ENCODE peak calls at places on chromosomes 4 and X, in seven cellular contexts. D, S, H, C, G, R and Y are unnamed samples.

GRCh38 chrX:2360731-2361130 is 140.0 kb downstream of the DHRSX start:
- DNase-seq in R (no peak), H (no peak), D (no peak), C (no peak), G (peak; percentile 13), S (peak; percentile 43), Y (no peak)

GRCh38 chr4:169621754-169622481 is 1.5 kb downstream of the CLCN3 start:
- DNase-seq in H (peak; percentile 78), S (peak; percentile 64), G (no peak), C (peak; percentile 67), R (no peak), D (no peak), Y (peak; percentile 71)

GRCh38 chrX:129654652-129655546 is at the start of gene APLN:
- DNase-seq in C (peak; percentile 26), G (peak; percentile 22), H (peak; percentile 6), R (no peak), S (peak; percentile 48), D (no peak), Y (no peak)

GRCh38 chrX:69317721-69318120 is 152.5 kb upstream of the PJA1 start:
- DNase-seq in D (no peak), H (no peak), C (no peak), S (no peak), R (no peak), G (no peak), Y (no peak)

GRCh38 chr4:100348472-100348871 is 158.2 kb upstream of the DDIT4L start:
- DNase-seq in S (peak; percentile 91), H (no peak), R (no peak), C (peak; percentile 22), G (no peak), D (no peak), Y (no peak)

GRCh38 chrX:39975094-39975865 is 122.5 kb downstream of the BCOR start:
- DNase-seq in D (no peak), H (no peak), S (no peak), C (no peak), G (no peak), R (no peak), Y (no peak)

GRCh38 chr4:96260071-96260682 is 420.3 kb downstream of the PDHA2 start:
- DNase-seq in C (no peak), R (no peak), H (no peak), D (no peak), S (no peak), G (no peak), Y (no peak)

GRCh38 chr4:53514509-53514908 is 76.8 kb downstream of the LNX1 start:
- DNase-seq in D (no peak), H (no peak), R (no peak), S (no peak), G (no peak), C (no peak), Y (no peak)

GRCh38 chr4:13088726-13089658 is 395.1 kb downstream of the RAB28 start:
- DNase-seq in D (no peak), H (no peak), S (peak; percentile 2), G (no peak), C (peak; percentile 3), R (no peak), Y (no peak)

GRCh38 chr4:79578613-79579012 is 170.6 kb upstream of the GK2 start:
- DNase-seq in G (no peak), D (no peak), R (no peak), H (no peak), C (no peak), S (no peak), Y (no peak)

GRCh38 chrX:38465686-38466085 is 95.7 kb upstream of the TSPAN7 start:
- DNase-seq in D (no peak), H (no peak), R (no peak), G (no peak), S (no peak), C (no peak), Y (no peak)

GRCh38 chrX:136185409-136186022 is 38.2 kb downstream of the FHL1 start:
- DNase-seq in S (peak; percentile 53), C (peak; percentile 60), D (no peak), G (no peak), R (no peak), H (no peak), Y (no peak)

GRCh38 chrX:39528161-39528560 is 569.6 kb downstream of the BCOR start:
- DNase-seq in S (no peak), D (no peak), G (no peak), R (no peak), H (no peak), C (no peak), Y (no peak)

GRCh38 chrX:119488749-119489148 is 20.5 kb downstream of the SLC25A5 start:
- DNase-seq in R (no peak), H (peak; percentile 39), D (no peak), C (peak; percentile 53), G (peak; percentile 70), S (peak; percentile 69), Y (no peak)

GRCh38 chr4:14529653-14530052 is 472.6 kb upstream of the CPEB2 start:
- DNase-seq in C (no peak), R (no peak), G (no peak), H (no peak), D (no peak), S (peak; percentile 20), Y (no peak)

GRCh38 chrX:86148024-86148511 is at the start of gene DACH2:
- DNase-seq in S (peak; percentile 65), H (peak; percentile 77), G (peak; percentile 77), R (peak; percentile 69), D (peak; percentile 3), C (peak; percentile 33), Y (no peak)

GRCh38 chr4:118898684-118899138 is 10.1 kb downstream of the SYNPO2 start:
- DNase-seq in G (no peak), D (no peak), C (peak; percentile 47), S (no peak), H (no peak), R (no peak), Y (no peak)

GRCh38 chr4:149371021-149371420 is 444.6 kb downstream of the IQCM start:
- DNase-seq in R (no peak), D (no peak), H (peak; percentile 58), S (peak; percentile 81), C (peak; percentile 79), G (no peak), Y (peak; percentile 42)

GRCh38 chr4:7980036-7980435 is 40.4 kb upstream of the AFAP1 start:
- DNase-seq in H (no peak), S (no peak), C (no peak), R (no peak), G (no peak), D (no peak), Y (no peak)

GRCh38 chr4:147948336-147948735 is 216.4 kb downstream of the ARHGAP10 start:
- DNase-seq in S (no peak), D (no peak), R (no peak), H (no peak), C (no peak), G (no peak), Y (no peak)

GRCh38 chr4:126269106-126269505 is 954.4 kb downstream of the FAT4 start:
- DNase-seq in S (peak; percentile 15), G (no peak), H (no peak), C (peak; percentile 50), R (no peak), D (no peak), Y (no peak)

GRCh38 chrX:44507292-44507691 is 35.4 kb downstream of the FUNDC1 start:
- DNase-seq in D (no peak), H (peak; percentile 2), C (no peak), G (no peak), S (no peak), R (no peak), Y (no peak)

GRCh38 chrX:119410027-119410819 is 11.1 kb downstream of the SLC25A43 start:
- DNase-seq in S (peak; percentile 72), R (peak; percentile 72), G (peak; percentile 58), C (peak; percentile 93), D (no peak), H (no peak), Y (no peak)

GRCh38 chr4:153497091-153497531 is 31.0 kb downstream of the TMEM131L start:
- DNase-seq in C (no peak), R (no peak), G (no peak), H (peak; percentile 70), S (peak; percentile 65), D (no peak), Y (no peak)
- H3K4me3 ChIP-seq in C (no peak overlapping the region), R (no peak overlapping the region), G (no peak overlapping the region), H (peak overlapping the region; percentile 93), S (no peak overlapping the region), D (no peak overlapping the region), Y (no peak overlapping the region)

GRCh38 chr4:87071401-87071800 is 136.6 kb downstream of the AFF1 start:
- DNase-seq in R (no peak), G (peak; percentile 43), D (no peak), H (no peak), S (no peak), C (no peak), Y (no peak)

GRCh38 chr4:87076690-87077358 is 142.0 kb downstream of the AFF1 start:
- DNase-seq in D (no peak), C (no peak), G (no peak), S (no peak), H (no peak), R (no peak), Y (no peak)

GRCh38 chr4:87073570-87074470 is 139.0 kb downstream of the AFF1 start:
- DNase-seq in S (no peak), C (no peak), G (no peak), R (no peak), D (no peak), H (peak; percentile 94), Y (peak; percentile 38)

GRCh38 chr4:87075876-87076275 is 141.1 kb downstream of the AFF1 start:
- DNase-seq in G (no peak), R (no peak), H (no peak), C (no peak), S (no peak), D (no peak), Y (no peak)

DNA sequence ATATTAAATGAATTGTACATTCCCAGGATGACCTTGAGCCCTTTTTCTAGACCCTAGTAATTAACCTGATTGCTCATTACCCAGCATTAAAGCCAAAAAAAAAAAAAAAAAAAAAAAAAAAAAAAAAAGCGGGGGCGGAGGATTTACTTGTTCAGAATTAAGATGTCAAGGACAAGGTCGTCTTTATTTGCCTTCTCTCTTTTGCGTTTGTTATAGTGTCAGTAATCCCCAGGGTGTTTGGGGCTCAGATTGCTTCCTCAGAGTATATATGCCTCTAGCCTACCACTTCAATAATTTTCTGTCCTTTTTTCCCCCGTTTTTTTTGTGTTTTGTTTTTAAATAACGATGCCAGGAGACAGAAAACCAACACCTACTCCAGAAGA is 138.4 kb downstream of the AFF1 start:
- DNase-seq in C (no peak), G (no peak), H (peak; percentile 56), D (no peak), R (no peak), S (peak; percentile 30), Y (no peak)
- H3K4me3 ChIP-seq in C (no peak overlapping the region), G (no peak overlapping the region), H (peak overlapping the region; percentile 63), D (no peak overlapping the region), R (no peak overlapping the region), S (no peak overlapping the region), Y (no peak overlapping the region)

GRCh38 chrX:49816435-49816834 is 12.7 kb upstream of the PAGE4 start:
- DNase-seq in D (no peak), H (no peak), S (no peak), G (no peak), C (no peak), R (no peak), Y (no peak)

GRCh38 chrX:49810233-49810632 is 18.9 kb upstream of the PAGE4 start:
- DNase-seq in S (no peak), C (no peak), H (no peak), R (no peak), G (no peak), D (no peak), Y (no peak)

GRCh38 chrX:49812177-49812576 is 16.9 kb upstream of the PAGE4 start:
- DNase-seq in H (no peak), G (no peak), R (no peak), D (no peak), S (no peak), C (no peak), Y (no peak)
- H3K4me3 ChIP-seq in H (no peak overlapping the region), G (no peak overlapping the region), R (no peak overlapping the region), D (no peak overlapping the region), S (no peak overlapping the region), C (no peak overlapping the region), Y (no peak overlapping the region)

GRCh38 chr4:105894570-105895323 is 524 bp upstream of the NPNT start:
- DNase-seq in D (no peak), C (peak; percentile 47), S (no peak), G (peak; percentile 61), H (peak; percentile 23), R (no peak), Y (no peak)
- H3K4me3 ChIP-seq in D (peak overlapping the region; percentile 89), C (peak overlapping the region; percentile 35), S (no peak overlapping the region), G (peak overlapping the region; percentile 64), H (peak overlapping the region; percentile 54), R (peak overlapping the region; percentile 68), Y (no peak overlapping the region)